ENCODE peak calls at places on chromosomes 4 and X, in eight cellular contexts. N is amygdala; B is K562; K is NAMALWA; H is DMS153; W is cerebellum; M is stimulated activated CD4-positive, alpha-beta T cell treated with anti-CD3 and anti-CD28 coated beads, Interleukin-2, amount 100 ng/mL, for 24 hours; P is tibial artery. O is an unnamed sample.
A peak's percentile ranks its signal among the peaks of the same experiment; 100 is the strongest.

GRCh38 chrX:9317174-9317573 is 147.7 kb upstream of the TBL1X start:
- DNase-seq in N (no peak), B (no peak), K (no peak), H (no peak), W (no peak), M (no peak), P (peak; percentile 22), O (no peak)

GRCh38 chrX:151724563-151725337 is 8.9 kb downstream of the FATE1 start:
- DNase-seq in N (no peak), B (no peak), K (no peak), H (no peak), W (peak; percentile 47), M (no peak), P (no peak), O (no peak)

GRCh38 chr4:92969650-92970370 is 666.0 kb downstream of the GRID2 start:
- DNase-seq in N (no peak), B (no peak), K (no peak), H (no peak), W (no peak), M (no peak), P (no peak), O (no peak)

GRCh38 chrX:13645464-13646153 is 7.3 kb upstream of the TCEANC start:
- DNase-seq in N (no peak), B (no peak), K (no peak), H (no peak), W (no peak), M (no peak), P (no peak), O (no peak)

GRCh38 chr4:183396187-183396738 is 48.2 kb upstream of the CDKN2AIP start:
- DNase-seq in N (no peak), B (no peak), K (no peak), H (no peak), W (no peak), M (no peak), P (no peak), O (no peak)

GRCh38 chr4:82864336-82865001 is 26.5 kb downstream of the SEC31A start:
- DNase-seq in N (no peak), B (no peak), K (no peak), H (no peak), W (no peak), M (no peak), P (no peak), O (no peak)

GRCh38 chrX:10070714-10071436 is 85.9 kb upstream of the CLCN4 start:
- DNase-seq in N (no peak), B (no peak), K (no peak), H (no peak), W (no peak), M (no peak), P (no peak), O (no peak)

GRCh38 chrX:103919336-103919682 is 43.1 kb upstream of the TMSB15B start:
- DNase-seq in N (no peak), B (no peak), K (peak; percentile 73), H (peak; percentile 2), W (peak; percentile 31), M (no peak), P (no peak), O (peak; percentile 58)

GRCh38 chrX:71859637-71860036 is 51.0 kb upstream of the NHSL2 start:
- DNase-seq in N (no peak), B (peak; percentile 15), K (peak; percentile 49), H (no peak), W (peak; percentile 41), M (peak; percentile 26), P (no peak), O (peak; percentile 43)

GRCh38 chrX:108081110-108081509 is 10.2 kb downstream of the PSMD10 start:
- DNase-seq in N (no peak), B (no peak), K (no peak), H (no peak), W (no peak), M (no peak), P (no peak), O (no peak)

GRCh38 chr4:183175631-183176232 is 76.7 kb downstream of the WWC2 start:
- DNase-seq in N (no peak), B (no peak), K (no peak), H (no peak), W (no peak), M (no peak), P (no peak), O (no peak)

GRCh38 chr4:8517946-8518345 is 62.2 kb upstream of the GPR78 start:
- DNase-seq in N (no peak), B (no peak), K (no peak), H (no peak), W (no peak), M (no peak), P (no peak), O (no peak)

O was measured in HEK293T.